ENCODE peak calls at places on chromosome 9, in eight cellular contexts. B is upper lobe of right lung, T is H1, U is neural progenitor cell, F is endodermal cell, R is stomach, C is GM23338, Y is heart right ventricle. L is an unnamed sample. For H3K4me1, the result is how much of the 10 kb centered on the place peaks cover.

GRCh38 chr9:129613520-129614175 is 7.3 kb downstream of the C9orf50 start:
- DNase-seq in Y (no peak), U (peak), B (no peak), R (no peak), T (no peak), F (no peak), C (no peak), L (no peak)

GRCh38 chr9:18072967-18073366 is 401.0 kb upstream of the ADAMTSL1 start:
- DNase-seq in R (no peak), C (no peak), T (no peak), Y (no peak), B (no peak), F (no peak), U (no peak), L (no peak)

GRCh38 chr9:123586140-123586735 is 230.2 kb downstream of the CRB2 start:
- DNase-seq in U (no peak), R (no peak), T (no peak), F (no peak), C (no peak), B (no peak), Y (no peak), L (no peak)

GRCh38 chr9:33101104-33101951 is 24.9 kb upstream of the SMU1 start:
- DNase-seq in Y (no peak), R (peak), U (no peak), T (no peak), C (no peak), F (no peak), B (no peak), L (no peak)

GRCh38 chr9:136433043-136433715 is 6.5 kb downstream of the INPP5E start:
- DNase-seq in T (no peak), R (no peak), Y (no peak), F (no peak), C (peak), U (no peak), B (no peak), L (no peak)

GRCh38 chr9:107637421-107638420 is 148.2 kb upstream of the KLF4 start:
- DNase-seq in B (peak), Y (peak), C (peak), R (peak), F (peak), T (no peak), U (peak), L (peak)

GRCh38 chr9:36325081-36325828 is 67.0 kb upstream of the GNE start:
- DNase-seq in B (no peak), F (no peak), R (no peak), C (no peak), U (no peak), Y (peak), T (no peak), L (no peak)

GRCh38 chr9:101625871-101626270 is 31.1 kb upstream of the PPP3R2 start:
- DNase-seq in C (no peak), Y (no peak), F (no peak), T (no peak), U (no peak), B (no peak), R (no peak), L (no peak)

GRCh38 chr9:10678790-10679189 is 66.0 kb upstream of the PTPRD start:
- DNase-seq in R (no peak), T (no peak), Y (no peak), C (no peak), U (no peak), F (no peak), B (no peak), L (no peak)

GRCh38 chr9:70830618-70831017 is 290.8 kb downstream of the TRPM3 start:
- DNase-seq in Y (no peak), R (no peak), C (no peak), T (no peak), U (no peak), B (no peak), F (no peak), L (no peak)

GRCh38 chr9:25994605-25995004 is 316.4 kb upstream of the TUSC1 start:
- DNase-seq in U (no peak), B (no peak), Y (no peak), C (no peak), R (no peak), F (no peak), T (no peak), L (no peak)

GRCh38 chr9:82763631-82764030 is 299.3 kb downstream of the RASEF start:
- DNase-seq in C (peak), B (no peak), Y (no peak), R (no peak), F (peak), U (peak), T (no peak), L (no peak)

GRCh38 chr9:94672811-94673487 is 33.6 kb upstream of the FBP1 start:
- DNase-seq in B (no peak), T (no peak), F (no peak), R (no peak), U (no peak), C (no peak), Y (no peak), L (no peak)

GRCh38 chr9:69181908-69182353 is 7.9 kb downstream of the TJP2 start:
- DNase-seq in T (no peak), U (no peak), C (no peak), R (no peak), B (no peak), F (no peak), Y (no peak), L (no peak)

GRCh38 chr9:69178583-69179011 is 4.5 kb downstream of the TJP2 start:
- DNase-seq in U (no peak), T (no peak), F (no peak), R (no peak), Y (no peak), C (no peak), B (no peak), L (no peak)

GRCh38 chr9:69180670-69181069 is 6.6 kb downstream of the TJP2 start:
- DNase-seq in U (no peak), B (no peak), R (peak), F (no peak), Y (no peak), T (no peak), C (no peak), L (no peak)

GRCh38 chr9:69179037-69179436 is 5.0 kb downstream of the TJP2 start:
- DNase-seq in U (no peak), B (no peak), Y (no peak), F (no peak), C (no peak), R (no peak), T (no peak), L (no peak)

GRCh38 chr9:69180200-69180599 is 6.1 kb downstream of the TJP2 start:
- DNase-seq in U (no peak), T (no peak), F (no peak), B (no peak), R (no peak), Y (no peak), C (no peak), L (no peak)
- H3K4me1 ChIP-seq in U (under half), T (under half), F (under half), B (under half), R (half or more), Y (half or more), C (under half), L (under half)

DNA sequence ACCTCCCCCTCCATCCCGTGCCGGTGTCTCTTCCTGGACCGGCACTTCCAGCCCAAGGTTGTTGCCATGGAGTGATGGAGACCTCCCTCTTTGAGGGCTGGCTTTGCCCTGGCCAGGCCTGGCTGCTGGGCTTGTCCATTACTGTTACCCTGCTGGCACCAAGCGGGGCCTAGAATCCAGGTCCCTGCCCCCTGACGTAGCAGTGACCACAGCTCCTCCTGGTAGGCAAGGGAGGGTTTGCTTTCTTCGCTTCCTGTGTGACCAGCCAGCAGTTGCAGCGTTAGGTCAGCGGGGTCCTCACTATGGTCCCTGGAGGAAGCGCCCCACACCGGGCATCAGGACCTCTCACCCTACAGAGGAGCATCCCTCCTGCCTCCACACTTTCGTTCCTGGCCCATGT is 146.7 kb upstream of the COL5A1 start:
- DNase-seq in F (no peak), C (no peak), U (no peak), R (no peak), Y (no peak), T (no peak), B (peak), L (no peak)
- H3K4me3 ChIP-seq in F (no peak), C (no peak), U (no peak), R (no peak), Y (no peak), T (no peak), B (no peak), L (no peak)

GRCh38 chr9:99027414-99027813 is 77.5 kb upstream of the TGFBR1 start:
- DNase-seq in B (no peak), C (no peak), U (no peak), F (peak), T (no peak), Y (no peak), R (no peak), L (no peak)

GRCh38 chr9:99024959-99025358 is 80.0 kb upstream of the TGFBR1 start:
- DNase-seq in C (no peak), U (no peak), Y (no peak), B (no peak), F (no peak), R (no peak), T (no peak), L (no peak)

GRCh38 chr9:99025616-99026270 is 79.2 kb upstream of the TGFBR1 start:
- DNase-seq in Y (no peak), U (no peak), F (no peak), R (no peak), T (no peak), C (no peak), B (no peak), L (no peak)

GRCh38 chr9:99026956-99027298 is 78.0 kb upstream of the TGFBR1 start:
- DNase-seq in Y (no peak), U (no peak), R (no peak), C (no peak), T (no peak), F (peak), B (no peak), L (no peak)

GRCh38 chr9:99026271-99026955 is 78.5 kb upstream of the TGFBR1 start:
- DNase-seq in B (no peak), Y (no peak), U (no peak), T (no peak), C (no peak), R (no peak), F (peak), L (no peak)
- TF ChIP-seq CTCF in B (no peak), Y (no peak), U (no peak), T (no peak), C (no peak), R (no peak), F (no peak), L (no peak)

GRCh38 chr9:21686738-21687137 is 115.7 kb upstream of the MTAP start:
- DNase-seq in U (no peak), F (no peak), R (no peak), C (no peak), T (no peak), Y (no peak), B (no peak), L (no peak)
- H3K4me1 ChIP-seq in U (under half), F (under half), R (under half), C (under half), T (under half), Y (under half), B (under half), L (half or more)

GRCh38 chr9:93187047-93187446 is 3.1 kb downstream of the WNK2 start:
- DNase-seq in U (no peak), Y (peak), F (no peak), T (no peak), R (peak), B (no peak), C (no peak), L (no peak)
- H3K4me3 ChIP-seq in U (no peak), Y (peak), F (no peak), T (no peak), R (peak), B (no peak), C (no peak), L (no peak)

DNA sequence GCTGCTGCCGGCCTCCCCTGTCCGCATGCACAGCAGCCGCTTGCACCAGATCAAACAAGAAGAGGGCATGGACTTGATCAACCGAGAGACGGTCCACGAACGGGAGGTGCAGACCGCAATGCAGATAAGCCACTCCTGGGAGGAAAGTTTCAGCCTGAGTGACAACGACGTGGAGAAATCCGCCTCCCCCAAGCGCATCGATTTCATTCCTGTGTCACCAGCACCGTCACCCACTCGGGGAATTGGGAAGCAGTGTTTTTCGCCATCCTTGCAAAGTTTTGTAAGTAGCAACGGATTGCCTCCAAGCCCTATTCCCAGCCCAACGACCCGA is 75.3 kb downstream of the PIP5K1B start:
- DNase-seq in F (no peak), Y (no peak), U (no peak), T (no peak), C (no peak), R (no peak), B (no peak), L (no peak)
- TF ChIP-seq CTCF in F (no peak), Y (no peak), U (no peak), T (no peak), C (no peak), R (no peak), B (no peak), L (no peak)

DNA sequence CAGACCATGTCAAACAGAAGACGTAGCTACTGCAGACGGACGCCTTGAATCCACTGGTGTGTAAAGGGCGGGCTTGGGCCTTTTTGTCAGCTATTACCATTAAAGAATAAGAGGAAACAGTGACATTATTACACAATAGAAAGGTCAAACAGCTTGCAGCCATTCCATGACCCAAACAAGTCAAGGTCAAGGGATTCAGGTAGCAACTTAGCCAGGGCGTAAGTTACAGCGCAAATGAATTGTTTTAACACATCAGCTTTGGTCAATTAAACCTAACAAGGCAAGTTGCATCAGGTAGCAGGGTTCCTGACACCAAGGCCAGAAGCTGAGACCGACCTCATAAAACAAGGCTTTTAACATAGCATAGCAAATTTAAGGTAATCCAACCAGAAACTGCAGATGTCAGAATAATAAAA is 15.3 kb downstream of the NFIB start:
- DNase-seq in T (no peak), R (no peak), C (no peak), F (no peak), U (no peak), B (no peak), Y (no peak), L (no peak)
- H3K4me1 ChIP-seq in T (under half), R (half or more), C (under half), F (under half), U (under half), B (under half), Y (half or more), L (half or more)

GRCh38 chr9:22201256-22201655 is 192.2 kb upstream of the CDKN2B start:
- DNase-seq in T (no peak), U (no peak), B (no peak), C (no peak), F (no peak), Y (no peak), R (no peak), L (no peak)

GRCh38 chr9:22206833-22207232 is 197.7 kb upstream of the CDKN2B start:
- DNase-seq in C (no peak), F (no peak), U (peak), R (no peak), T (no peak), B (no peak), Y (no peak), L (no peak)

GRCh38 chr9:22208846-22209585 is 199.9 kb upstream of the CDKN2B start:
- DNase-seq in F (no peak), R (no peak), B (no peak), C (no peak), T (no peak), U (no peak), Y (no peak), L (no peak)

GRCh38 chr9:22204240-22204639 is 195.1 kb upstream of the CDKN2B start:
- DNase-seq in F (no peak), C (no peak), B (no peak), U (no peak), T (no peak), Y (no peak), R (no peak), L (no peak)

DNA sequence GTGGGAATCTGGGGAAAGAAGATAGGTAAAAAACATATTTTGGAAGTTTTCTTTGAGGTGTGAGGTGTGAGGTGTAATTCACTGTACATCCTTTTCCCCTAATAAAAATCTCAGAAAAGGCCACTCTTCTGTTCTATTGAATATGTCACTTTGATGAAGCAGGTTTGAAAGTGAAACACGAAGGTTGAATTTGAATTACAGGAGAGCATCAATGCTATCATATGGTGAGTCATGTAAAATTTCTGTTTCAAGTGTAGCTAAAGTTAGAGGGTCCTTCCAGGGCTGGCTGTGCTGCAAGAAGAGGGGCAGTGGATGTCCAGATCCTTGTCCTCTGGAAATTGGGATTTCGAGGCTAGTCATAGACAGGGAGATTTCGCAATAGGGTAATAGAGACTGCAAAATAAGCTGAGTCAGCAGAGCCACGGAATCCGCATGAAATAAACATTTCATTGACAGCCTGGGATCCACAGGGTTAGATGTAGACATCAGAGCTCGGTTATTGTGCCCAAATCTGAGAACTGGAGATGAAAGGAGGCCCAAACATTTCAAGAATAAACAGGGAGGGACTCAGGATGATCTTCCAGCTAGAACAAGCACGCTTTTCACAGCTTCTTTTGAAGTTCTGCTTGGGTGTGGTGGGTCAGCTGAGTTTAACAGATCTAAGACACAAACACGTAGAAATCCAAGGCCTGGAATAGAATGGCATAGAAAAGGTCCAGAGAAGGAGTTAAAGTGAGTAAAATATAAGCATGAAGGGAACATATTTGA is 194.4 kb upstream of the CDKN2B start:
- DNase-seq in B (no peak), R (no peak), F (no peak), Y (no peak), U (no peak), C (no peak), T (no peak), L (no peak)
- H3K4me3 ChIP-seq in B (no peak), R (no peak), F (no peak), Y (no peak), U (no peak), C (no peak), T (no peak), L (no peak)

DNA sequence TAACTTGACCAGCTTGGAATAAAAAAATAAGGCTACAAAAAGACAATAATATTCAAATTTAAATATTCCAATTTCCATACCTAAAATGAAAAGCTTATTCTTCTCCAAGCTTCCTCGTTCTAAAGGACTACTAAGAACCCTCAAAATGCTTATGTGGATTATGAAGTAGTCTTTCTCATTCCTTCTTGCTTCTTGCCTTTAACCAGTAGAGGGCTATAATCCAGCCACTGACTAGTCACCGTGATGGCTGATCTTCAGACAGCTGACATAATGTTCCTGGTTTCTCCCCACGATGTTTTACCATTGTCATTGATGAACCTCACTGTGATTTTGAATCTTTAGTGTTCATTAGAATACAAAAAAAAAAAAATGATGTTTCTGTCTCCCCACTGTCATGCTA is 515.3 kb downstream of the TLE1 start:
- DNase-seq in U (no peak), T (no peak), R (no peak), Y (no peak), C (peak), F (no peak), B (no peak), L (no peak)
- TF ChIP-seq CTCF in U (no peak), T (peak), R (no peak), Y (no peak), C (peak), F (peak), B (no peak), L (no peak)

DNA sequence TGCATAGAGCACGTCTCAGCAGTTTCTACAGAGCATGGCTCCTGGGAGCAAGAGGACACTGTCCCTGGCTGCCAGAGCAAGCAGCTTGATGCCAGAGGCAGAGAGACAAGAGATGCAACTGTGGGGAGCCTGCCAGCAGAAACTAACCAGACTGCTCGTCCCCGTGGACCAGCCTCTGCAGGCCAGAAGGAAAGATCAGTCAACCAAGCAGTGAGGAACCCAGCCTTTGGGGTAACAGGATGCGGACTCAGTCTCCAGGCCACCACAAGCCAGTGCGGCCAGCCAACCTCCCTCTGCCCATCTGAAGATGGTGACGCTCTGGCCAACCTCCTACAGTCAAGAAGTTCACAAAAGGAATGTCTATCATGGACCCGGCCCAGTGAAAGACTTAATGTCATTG is 3.7 kb downstream of the SURF4 start:
- DNase-seq in R (no peak), U (no peak), Y (no peak), F (no peak), T (no peak), C (no peak), B (no peak), L (no peak)
- H3K4me1 ChIP-seq in R (half or more), U (under half), Y (half or more), F (under half), T (under half), C (under half), B (half or more), L (half or more)

L was measured in esophagus squamous epithelium.